ENCODE peak calls at places on chromosomes 12 and 14, in nine cellular contexts. F is upper lobe of left lung, M is AG10803, Z is fibroblast of mammary gland, O is A549, C is small intestine, X is cardiac muscle cell, A is uterus, I is kidney epithelial cell. P is an unnamed sample.
A peak's percentile ranks its signal among the peaks of the same experiment; 100 is the strongest.

GRCh38 chr12:117188961-117189724 is 1.1 kb downstream of the FBXO21 start:
- DNase-seq in F (no peak), M (peak; percentile 49), Z (peak; percentile 70), O (peak; percentile 19), C (peak; percentile 17), X (peak; percentile 65), A (peak; percentile 18), I (peak; percentile 12), P (no peak)

GRCh38 chr14:64260418-64260817 is 33.8 kb downstream of the ESR2 start:
- DNase-seq in F (peak; percentile 67), M (no peak), Z (no peak), O (no peak), C (no peak), X (no peak), A (no peak), I (no peak), P (no peak)

GRCh38 chr14:71488703-71489141 is 443.5 kb upstream of the RGS6 start:
- DNase-seq in F (no peak), M (peak; percentile 90), Z (no peak), O (no peak), C (no peak), X (peak; percentile 65), A (no peak), I (no peak), P (no peak)

GRCh38 chr14:52987514-52987913 is 36.7 kb upstream of the FERMT2 start:
- DNase-seq in F (no peak), M (no peak), Z (no peak), O (no peak), C (no peak), X (peak; percentile 30), A (no peak), I (no peak), P (no peak)

GRCh38 chr14:64625363-64626232 is 75.8 kb downstream of the PPP1R36 start:
- DNase-seq in F (no peak), M (no peak), Z (no peak), O (no peak), C (peak; percentile 36), X (no peak), A (no peak), I (no peak), P (no peak)

GRCh38 chr12:77667101-77667500 is 163.6 kb upstream of the NAV3 start:
- DNase-seq in F (no peak), M (no peak), Z (peak; percentile 30), O (no peak), C (no peak), X (no peak), A (no peak), I (peak; percentile 41), P (no peak)

GRCh38 chr14:101729382-101729781 is 32.1 kb upstream of the PPP2R5C start:
- DNase-seq in F (no peak), M (no peak), Z (no peak), O (no peak), C (no peak), X (no peak), A (no peak), I (no peak), P (no peak)

GRCh38 chr12:98741229-98741614 is 96.1 kb downstream of the APAF1 start:
- DNase-seq in F (no peak), M (no peak), Z (peak; percentile 38), O (no peak), C (no peak), X (no peak), A (no peak), I (no peak), P (no peak)

GRCh38 chr12:113647048-113647447 is 175.4 kb upstream of the LHX5 start:
- DNase-seq in F (no peak), M (no peak), Z (no peak), O (peak; percentile 29), C (no peak), X (no peak), A (no peak), I (no peak), P (no peak)

GRCh38 chr14:100313464-100314230 is 7.4 kb upstream of the SLC25A29 start:
- DNase-seq in F (no peak), M (no peak), Z (no peak), O (no peak), C (peak; percentile 52), X (no peak), A (no peak), I (no peak), P (no peak)

GRCh38 chr12:94263905-94264655 is 115.7 kb downstream of the PLXNC1 start:
- DNase-seq in F (peak; percentile 74), M (peak; percentile 58), Z (peak; percentile 26), O (no peak), C (no peak), X (peak; percentile 51), A (no peak), I (no peak), P (no peak)

GRCh38 chr12:5745251-5745888 is 199.7 kb downstream of the ANO2 start:
- DNase-seq in F (no peak), M (peak; percentile 66), Z (peak; percentile 22), O (peak; percentile 65), C (peak; percentile 85), X (peak; percentile 53), A (no peak), I (peak; percentile 18), P (peak; percentile 66)

GRCh38 chr12:69331846-69332684 is 16.1 kb upstream of the LYZ start:
- DNase-seq in F (no peak), M (no peak), Z (no peak), O (peak; percentile 14), C (peak; percentile 81), X (no peak), A (no peak), I (no peak), P (no peak)
- H3K4me3 ChIP-seq in F (no peak overlapping the region), M (no peak overlapping the region), Z (no peak overlapping the region), O (no peak overlapping the region), C (peak overlapping the region; percentile 47), X (no peak overlapping the region), A (no peak overlapping the region), I (no peak overlapping the region), P (peak overlapping the region; percentile 56)

DNA sequence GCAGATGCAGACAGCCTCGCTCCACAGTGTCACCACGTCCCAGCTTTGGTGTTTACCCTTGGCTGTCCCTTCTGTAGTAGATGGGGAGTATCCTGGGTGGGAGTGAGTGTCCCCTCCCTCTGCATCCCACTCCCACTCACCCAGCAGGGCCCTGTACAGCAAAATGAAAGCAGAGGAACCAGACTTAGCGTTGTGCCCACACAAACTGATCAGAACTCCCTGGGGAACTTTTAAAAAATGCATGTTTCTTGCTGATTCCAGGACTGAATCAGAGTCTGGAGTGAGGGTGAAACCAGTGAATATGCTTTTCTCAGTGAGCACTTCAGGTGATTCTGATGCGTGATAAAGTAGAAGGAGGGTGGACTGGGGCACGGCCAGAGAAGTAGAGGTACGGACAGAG is 2.9 kb downstream of the ACVRL1 start:
- DNase-seq in F (no peak), M (peak; percentile 45), Z (peak; percentile 56), O (no peak), C (no peak), X (peak; percentile 32), A (no peak), I (no peak), P (no peak)
- H3K4me3 ChIP-seq in F (peak overlapping the region; percentile 28), M (peak overlapping the region; percentile 25), Z (peak overlapping the region; percentile 2), O (no peak overlapping the region), C (no peak overlapping the region), X (no peak overlapping the region), A (no peak overlapping the region), I (no peak overlapping the region), P (peak overlapping the region; percentile 9)

DNA sequence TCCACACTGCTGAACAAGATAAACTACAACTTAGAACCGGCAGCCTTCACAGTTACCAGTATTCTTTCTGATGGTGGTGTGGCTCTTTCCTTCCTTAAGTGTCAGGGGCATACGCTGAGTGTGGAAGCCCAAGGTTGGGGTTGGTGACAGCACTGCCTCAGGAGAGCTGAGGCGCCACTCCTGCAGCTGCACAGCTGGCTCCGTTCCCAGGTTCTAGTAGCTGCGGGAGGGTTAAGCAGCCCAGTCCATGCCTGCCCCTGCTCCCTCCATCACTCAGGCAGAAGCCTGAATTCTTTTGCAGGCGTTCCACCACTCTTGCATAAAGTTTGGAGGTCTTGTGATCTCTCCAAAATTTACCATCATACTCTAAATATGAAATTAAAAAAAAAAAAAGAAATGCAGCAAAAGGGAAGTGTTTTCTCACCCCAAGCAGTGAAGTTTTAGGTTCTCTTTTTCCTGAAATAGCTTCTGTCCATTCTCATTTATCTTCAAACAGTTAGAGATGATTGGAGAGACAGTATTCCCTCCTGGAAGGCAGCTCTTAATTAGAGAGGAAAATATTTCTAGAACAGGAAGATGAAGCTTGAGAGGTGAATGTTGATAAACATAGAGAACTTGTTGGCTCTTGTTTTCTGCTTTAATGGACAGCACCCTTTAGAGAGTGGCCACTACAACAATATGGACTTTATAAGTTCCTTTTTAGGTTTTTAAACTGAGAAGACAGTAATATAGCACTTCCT is 136.1 kb downstream of the FGD4 start:
- DNase-seq in F (no peak), M (peak; percentile 69), Z (peak; percentile 73), O (peak; percentile 46), C (peak; percentile 76), X (peak; percentile 70), A (peak; percentile 47), I (no peak), P (peak; percentile 69)
- H3K4me3 ChIP-seq in F (peak overlapping the region; percentile 16), M (peak overlapping the region; percentile 52), Z (peak overlapping the region; percentile 60), O (peak overlapping the region; percentile 42), C (no peak overlapping the region), X (no peak overlapping the region), A (peak overlapping the region; percentile 36), I (peak overlapping the region; percentile 22), P (no peak overlapping the region)

GRCh38 chr12:120647375-120647755 is 6.9 kb downstream of the CABP1 start:
- DNase-seq in F (no peak), M (no peak), Z (no peak), O (no peak), C (no peak), X (no peak), A (no peak), I (no peak), P (no peak)

GRCh38 chr12:120650249-120650690 is 9.8 kb downstream of the CABP1 start:
- DNase-seq in F (no peak), M (no peak), Z (no peak), O (no peak), C (no peak), X (no peak), A (no peak), I (no peak), P (no peak)

GRCh38 chr12:120651821-120652220 is 11.4 kb downstream of the CABP1 start:
- DNase-seq in F (no peak), M (peak; percentile 26), Z (peak; percentile 58), O (peak; percentile 49), C (peak; percentile 25), X (peak; percentile 55), A (no peak), I (no peak), P (no peak)

GRCh38 chr12:120652671-120653435 is 12.4 kb downstream of the CABP1 start:
- DNase-seq in F (no peak), M (no peak), Z (no peak), O (no peak), C (no peak), X (no peak), A (no peak), I (no peak), P (no peak)

DNA sequence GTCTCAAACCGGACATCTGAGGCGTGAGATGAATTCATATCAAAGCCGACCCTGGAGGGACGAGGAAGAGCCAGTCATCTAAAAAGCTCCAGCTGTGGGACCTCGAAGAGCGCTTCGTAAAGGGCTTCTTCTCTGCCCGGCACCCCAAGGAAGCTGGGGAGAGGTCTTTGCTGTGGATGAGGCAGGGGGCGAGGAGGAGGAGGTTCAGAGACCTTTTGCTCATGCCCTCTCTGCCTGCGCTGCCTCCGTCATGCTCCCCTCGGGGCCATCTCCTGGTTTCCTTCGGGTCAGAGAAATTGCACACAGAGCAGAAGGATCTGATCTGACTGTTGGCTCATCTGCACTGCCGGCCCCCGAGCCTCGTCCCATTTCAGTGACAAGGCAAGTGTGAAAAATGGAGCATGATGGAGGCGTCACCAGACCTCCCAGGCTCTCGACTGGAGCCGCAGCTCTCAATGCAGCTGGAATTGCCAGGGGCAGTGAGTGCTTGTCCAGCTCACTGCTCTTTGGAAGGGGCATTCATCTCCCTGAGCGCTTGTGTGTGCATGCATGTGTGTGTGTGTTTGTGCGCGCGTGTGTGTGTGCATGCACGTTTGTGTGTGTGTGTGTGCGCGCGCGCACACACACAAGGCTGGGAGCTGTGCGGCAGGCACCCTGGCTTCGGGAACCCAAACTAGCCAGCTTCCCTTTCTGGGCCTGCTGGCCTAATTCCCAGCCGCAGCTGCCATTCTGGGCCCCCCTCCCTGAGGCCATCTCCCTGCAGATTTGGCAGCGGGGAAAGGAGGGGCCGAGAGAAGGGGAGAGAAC is 9.2 kb downstream of the CABP1 start:
- DNase-seq in F (no peak), M (no peak), Z (no peak), O (no peak), C (no peak), X (no peak), A (peak; percentile 22), I (no peak), P (no peak)
- H3K4me3 ChIP-seq in F (no peak overlapping the region), M (no peak overlapping the region), Z (peak overlapping the region; percentile 60), O (peak overlapping the region; percentile 29), C (no peak overlapping the region), X (no peak overlapping the region), A (peak overlapping the region; percentile 32), I (no peak overlapping the region), P (peak overlapping the region; percentile 4)

P was measured in Peyer's patch.